ENCODE peak calls at places on chromosome 17, in four cellular contexts. B, H, E and X are unnamed samples.

GRCh38 chr17:40095944-40096791 is 4.2 kb downstream of the NR1D1 start:
- DNase-seq in B (no peak), H (no peak), E (peak), X (no peak)

GRCh38 chr17:27282054-27282501 is 11.8 kb upstream of the WSB1 start:
- DNase-seq in B (no peak), H (no peak), E (peak), X (no peak)

GRCh38 chr17:72517413-72518237 is 396.8 kb downstream of the SOX9 start:
- DNase-seq in B (no peak), H (no peak), E (no peak), X (no peak)

GRCh38 chr17:66885417-66885816 is 50.5 kb downstream of the CACNG5 start:
- DNase-seq in B (no peak), H (no peak), E (no peak), X (no peak)

GRCh38 chr17:64682261-64683181 is 20.4 kb upstream of the SMURF2 start:
- DNase-seq in B (no peak), H (peak), E (no peak), X (no peak)

GRCh38 chr17:40363480-40363838 is 1.1 kb downstream of the GJD3 start:
- DNase-seq in B (peak), H (no peak), E (no peak), X (no peak)

GRCh38 chr17:57577751-57578607 is 167.1 kb downstream of the CCDC182 start:
- DNase-seq in B (peak), H (no peak), E (no peak), X (peak)

GRCh38 chr17:39751637-39752036 is 13.9 kb downstream of the GRB7 start:
- DNase-seq in B (no peak), H (no peak), E (no peak), X (peak)

GRCh38 chr17:43013296-43013695 is 6.7 kb downstream of the IFI35 start:
- DNase-seq in B (no peak), H (no peak), E (no peak), X (no peak)

GRCh38 chr17:50820651-50821050 is 14.7 kb upstream of the WFIKKN2 start:
- DNase-seq in B (no peak), H (no peak), E (no peak), X (no peak)

GRCh38 chr17:17019891-17020456 is 22.3 kb upstream of the MPRIP start:
- DNase-seq in B (no peak), H (no peak), E (no peak), X (no peak)

GRCh38 chr17:67127925-67128324 is 83.6 kb downstream of the CACNG1 start:
- DNase-seq in B (no peak), H (no peak), E (no peak), X (no peak)

GRCh38 chr17:75151893-75152292 is 2.4 kb downstream of the JPT1 start:
- DNase-seq in B (no peak), H (peak), E (peak), X (peak)

GRCh38 chr17:78670850-78671291 is 93.7 kb upstream of the DNAH17 start:
- DNase-seq in B (no peak), H (no peak), E (no peak), X (no peak)

GRCh38 chr17:41792835-41793748 is 6.6 kb upstream of the JUP start:
- DNase-seq in B (peak), H (peak), E (no peak), X (peak)
- TF ChIP-seq EZH2phosphoT487 in B (no peak), H (no peak), E (no peak), X (no peak)

DNA sequence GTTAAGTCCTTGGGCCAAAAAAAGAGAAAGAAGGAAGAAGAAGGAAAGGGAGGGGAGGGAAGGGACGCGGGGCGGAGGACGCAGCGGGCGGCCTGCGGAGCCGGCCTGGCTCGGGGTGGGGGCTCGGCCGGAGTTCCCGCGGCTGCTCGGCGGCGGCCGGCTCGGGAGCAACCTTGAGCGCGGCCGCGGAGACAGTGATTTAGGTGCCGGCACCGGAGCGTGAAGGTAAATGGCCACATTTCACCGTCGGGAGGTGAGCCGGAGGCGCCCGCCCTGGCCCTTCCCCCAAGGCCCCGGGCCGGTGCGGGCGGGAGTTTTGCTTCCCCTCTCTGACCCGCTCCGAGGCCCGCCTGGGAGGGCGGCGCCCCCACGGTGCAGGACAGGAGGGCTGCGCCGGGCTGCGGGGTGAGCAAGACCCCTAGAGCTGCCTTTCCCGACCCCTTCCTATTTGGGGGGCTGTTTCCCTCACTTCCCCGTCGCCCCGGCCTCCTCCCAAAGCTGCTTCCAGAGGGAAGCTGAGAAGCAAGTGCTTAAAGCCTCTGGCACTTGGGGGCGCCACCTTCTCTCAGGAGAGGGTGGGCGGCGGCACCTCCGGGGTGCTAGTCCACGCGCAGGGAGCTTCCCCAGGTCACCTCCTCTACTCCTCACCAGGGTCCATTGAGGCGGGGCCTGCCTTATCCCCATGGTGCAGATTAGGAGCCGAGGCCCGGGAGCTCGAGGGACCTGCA is 56.5 kb downstream of the MRM1 start:
- DNase-seq in B (peak), H (no peak), E (no peak), X (peak)
- TF ChIP-seq EZH2phosphoT487 in B (no peak), H (no peak), E (no peak), X (no peak)

DNA sequence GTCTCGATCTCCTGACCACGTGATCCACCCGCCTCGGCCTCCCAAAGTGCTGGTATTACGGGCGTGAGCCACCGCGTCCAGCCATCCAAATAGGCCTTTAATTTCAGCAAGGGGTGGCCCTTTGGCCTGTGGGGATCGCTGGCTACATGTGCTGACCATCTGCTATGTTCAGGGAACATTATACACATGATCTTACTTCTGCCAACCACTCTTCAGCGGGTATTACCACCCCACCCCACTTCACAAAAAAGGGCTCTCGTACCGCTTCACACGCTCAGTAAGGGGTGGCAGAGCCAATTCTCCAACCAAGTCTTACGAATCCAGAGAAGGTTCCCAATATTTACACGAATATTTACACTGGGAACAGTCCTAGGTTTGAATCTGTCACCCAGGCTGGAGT is 11.8 kb downstream of the CCDC92B start:
- DNase-seq in B (no peak), H (no peak), E (no peak), X (no peak)
- TF ChIP-seq EZH2phosphoT487 in B (no peak), H (no peak), E (no peak), X (no peak)

DNA sequence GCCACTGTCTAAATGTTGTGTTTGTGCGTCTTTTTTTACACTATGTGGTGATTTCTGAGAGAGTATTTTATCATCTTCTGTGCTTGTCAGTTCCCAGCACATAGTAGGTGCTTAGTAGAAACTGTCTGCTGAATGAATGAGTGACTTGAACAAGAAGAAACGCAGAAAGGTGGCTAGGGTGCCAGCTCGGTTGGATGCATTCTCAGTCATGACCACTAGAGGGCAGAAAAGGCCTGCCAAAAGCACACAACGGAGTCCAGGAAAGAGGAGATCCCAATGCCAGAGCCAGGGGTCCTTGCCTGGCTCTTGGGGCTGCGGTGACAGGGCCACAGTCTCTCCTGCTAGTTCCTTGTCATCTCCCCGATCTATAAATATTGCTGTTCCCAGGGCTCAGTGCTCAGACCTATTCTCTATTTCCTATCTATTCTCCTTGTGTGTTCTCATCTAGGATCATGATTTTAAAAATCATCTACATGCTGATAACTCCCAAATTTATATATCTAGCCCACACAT is 57.3 kb upstream of the CCL1 start:
- DNase-seq in B (peak), H (peak), E (peak), X (peak)
- TF ChIP-seq EZH2phosphoT487 in B (no peak), H (no peak), E (no peak), X (no peak)

DNA sequence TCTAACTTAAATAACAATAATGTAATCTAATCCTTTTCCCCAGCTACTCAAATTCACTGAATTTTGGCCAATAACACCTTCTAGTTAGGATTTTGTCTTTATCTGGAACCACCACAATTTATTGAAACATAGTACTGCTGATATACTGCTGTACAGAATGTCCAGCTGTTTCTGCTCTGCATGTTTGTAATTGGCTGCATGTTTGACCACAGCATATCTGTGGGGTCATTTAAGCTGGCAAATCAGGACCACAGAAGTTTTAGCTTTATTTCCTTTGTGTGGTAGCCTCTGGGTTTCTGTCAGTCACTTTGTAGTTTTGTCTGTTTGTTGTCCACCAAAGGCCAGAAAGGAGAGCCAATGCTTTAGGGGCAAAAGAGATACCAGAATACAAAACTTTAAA is 22.2 kb upstream of the RAB11FIP4 start:
- DNase-seq in B (no peak), H (no peak), E (no peak), X (no peak)
- TF ChIP-seq EZH2phosphoT487 in B (no peak), H (no peak), E (no peak), X (no peak)

GRCh38 chr17:38603786-38604478 is 1.8 kb downstream of the SRCIN1 start:
- DNase-seq in B (no peak), H (no peak), E (no peak), X (no peak)

GRCh38 chr17:38604479-38605229 is 1.1 kb downstream of the SRCIN1 start:
- DNase-seq in B (peak), H (no peak), E (peak), X (peak)

GRCh38 chr17:38605852-38606645 is at the start of gene SRCIN1:
- DNase-seq in B (peak), H (peak), E (peak), X (peak)

GRCh38 chr17:38606646-38607611 is 1.2 kb upstream of the SRCIN1 start:
- DNase-seq in B (no peak), H (peak), E (no peak), X (no peak)

DNA sequence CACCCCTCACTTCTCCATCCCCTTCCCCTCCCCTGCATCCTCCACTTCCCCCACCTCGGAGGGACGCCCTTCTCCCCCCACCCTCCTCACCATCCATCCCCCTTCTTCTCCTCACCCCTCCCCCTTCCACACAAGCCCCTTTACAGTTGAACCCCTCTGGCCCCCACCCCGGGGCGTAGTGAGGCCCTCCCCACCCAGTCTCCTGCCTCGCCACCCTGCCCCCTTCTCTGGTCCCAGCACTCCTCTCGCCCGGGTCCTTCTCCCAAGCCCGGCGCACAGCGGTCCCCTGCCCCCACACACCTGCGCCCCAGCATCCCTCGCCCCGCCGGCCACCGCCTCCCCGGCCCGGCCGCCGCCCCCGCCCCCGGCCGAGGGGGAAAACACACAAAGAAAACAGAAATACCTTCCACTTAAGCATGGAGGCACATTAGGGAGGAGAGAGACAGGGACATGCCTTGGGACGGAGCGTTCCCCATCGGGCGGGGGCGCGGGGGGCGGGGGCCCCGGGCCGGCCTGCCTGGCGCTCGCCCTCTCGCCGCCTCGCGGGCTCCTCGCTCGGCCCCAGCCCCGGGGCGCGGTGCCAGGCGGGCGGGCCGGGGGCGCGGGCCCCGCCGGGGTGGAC is 411 bp downstream of the SRCIN1 start:
- DNase-seq in B (peak), H (no peak), E (no peak), X (peak)
- TF ChIP-seq EZH2phosphoT487 in B (no peak), H (no peak), E (no peak), X (no peak)

GRCh38 chr17:4948166-4948996 is at the start of gene PFN1:
- DNase-seq in B (peak), H (peak), E (peak), X (peak)
- TF ChIP-seq EZH2phosphoT487 in B (no peak), H (no peak), E (no peak), X (no peak)